ENCODE peak calls at places on chromosomes 12 and 14, in seven cellular contexts. W is HCT116, L is Peyer's patch, D is lower leg skin, T is IMR-90, J is suprapubic skin, Z is heart left ventricle. H is an unnamed sample.

GRCh38 chr14:42028607-42029006 is 421.9 kb downstream of the LRFN5 start:
- DNase-seq in D (no peak), W (no peak), T (no peak), L (no peak), Z (no peak), J (no peak), H (no peak)

GRCh38 chr12:73898645-73899044 is 639.0 kb upstream of the ATXN7L3B start:
- DNase-seq in T (no peak), W (no peak), J (no peak), Z (no peak), D (no peak), L (no peak), H (no peak)

GRCh38 chr14:75374911-75375310 is 52.9 kb upstream of the JDP2 start:
- DNase-seq in T (no peak), L (no peak), D (no peak), W (no peak), J (no peak), Z (no peak), H (no peak)

GRCh38 chr14:55448146-55448614 is 7.8 kb upstream of the TBPL2 start:
- DNase-seq in J (no peak), D (no peak), Z (no peak), T (peak; percentile 97), W (peak; percentile 100), L (no peak), H (peak; percentile 69)

GRCh38 chr14:99234366-99234765 is 37.6 kb downstream of the BCL11B start:
- DNase-seq in T (no peak), J (no peak), D (no peak), Z (no peak), W (no peak), L (no peak), H (no peak)

GRCh38 chr12:87967871-87968270 is 61.3 kb downstream of the C12orf50 start:
- DNase-seq in J (no peak), L (no peak), T (no peak), D (no peak), W (no peak), Z (no peak), H (no peak)

GRCh38 chr12:79690156-79690605 is 583 bp downstream of the PAWR start:
- DNase-seq in D (no peak), Z (peak; percentile 14), L (no peak), T (peak; percentile 20), J (no peak), W (no peak), H (peak; percentile 40)

GRCh38 chr14:27688823-27689444 is 1077.7 kb upstream of the FOXG1 start:
- DNase-seq in L (no peak), Z (no peak), T (no peak), J (no peak), D (no peak), W (no peak), H (no peak)

GRCh38 chr12:120412421-120412820 is 25.5 kb upstream of the COX6A1 start:
- DNase-seq in J (no peak), D (no peak), L (no peak), W (no peak), Z (no peak), T (no peak), H (no peak)

GRCh38 chr14:35196571-35196970 is 74.2 kb downstream of the PRORP start:
- DNase-seq in J (no peak), W (no peak), D (no peak), Z (no peak), T (no peak), L (no peak), H (no peak)

GRCh38 chr12:77845831-77846230 is 15.1 kb downstream of the NAV3 start:
- DNase-seq in Z (no peak), W (no peak), J (no peak), L (no peak), D (no peak), T (peak; percentile 44), H (no peak)

GRCh38 chr12:91319071-91319760 is 136.6 kb upstream of the DCN start:
- DNase-seq in J (no peak), W (no peak), D (no peak), Z (no peak), L (no peak), T (no peak), H (no peak)

GRCh38 chr14:22456421-22456820 is 132.6 kb downstream of the DAD1 start:
- DNase-seq in L (no peak), T (no peak), D (no peak), Z (no peak), W (no peak), J (no peak), H (no peak)

GRCh38 chr12:51592034-51592705 is 1.1 kb downstream of the SCN8A start:
- DNase-seq in W (no peak), T (peak; percentile 79), Z (no peak), L (no peak), D (no peak), J (no peak), H (no peak)

GRCh38 chr12:25864287-25864686 is 94.2 kb upstream of the RASSF8 start:
- DNase-seq in D (no peak), W (no peak), L (no peak), T (no peak), Z (no peak), J (no peak), H (no peak)

GRCh38 chr14:66509874-66510273 is 1.9 kb downstream of the GPHN start:
- DNase-seq in T (no peak), J (no peak), L (no peak), Z (no peak), W (no peak), D (no peak), H (no peak)

GRCh38 chr14:94123868-94124267 is 5.5 kb downstream of the IFI27L2 start:
- DNase-seq in J (peak; percentile 23), Z (peak; percentile 1), D (peak; percentile 13), L (no peak), W (no peak), T (no peak), H (no peak)

GRCh38 chr12:70730675-70731180 is 93.5 kb upstream of the PTPRB start:
- DNase-seq in W (no peak), L (no peak), J (no peak), Z (no peak), D (no peak), T (no peak), H (no peak)

GRCh38 chr12:124913474-124914391 is 717 bp downstream of the UBC start:
- DNase-seq in J (peak; percentile 95), Z (peak; percentile 85), T (peak; percentile 68), D (peak; percentile 97), L (peak; percentile 98), W (no peak), H (peak; percentile 90)

GRCh38 chr12:104958946-104959841 is 1.1 kb upstream of the SLC41A2 start:
- DNase-seq in L (no peak), W (no peak), T (peak; percentile 51), J (no peak), Z (no peak), D (no peak), H (peak; percentile 67)

GRCh38 chr14:57391609-57392195 is 1.3 kb downstream of the NAA30 start:
- DNase-seq in J (no peak), D (no peak), L (no peak), W (no peak), Z (no peak), T (peak; percentile 8), H (no peak)

GRCh38 chr12:12133259-12133658 is 62.5 kb downstream of the BCL2L14 start:
- DNase-seq in W (no peak), J (no peak), L (no peak), T (no peak), Z (no peak), D (no peak), H (no peak)

GRCh38 chr12:12641650-12642049 is 30.0 kb downstream of the CREBL2 start:
- DNase-seq in D (no peak), J (no peak), L (no peak), Z (no peak), W (no peak), T (no peak), H (no peak)

GRCh38 chr12:69966839-69967238 is 141.8 kb downstream of the MYRFL start:
- DNase-seq in T (peak; percentile 6), J (no peak), W (peak; percentile 18), Z (no peak), D (no peak), L (no peak), H (no peak)

GRCh38 chr14:104138098-104138890 is at the start of gene KIF26A:
- DNase-seq in L (no peak), W (peak; percentile 51), D (peak; percentile 82), Z (peak; percentile 74), T (no peak), J (peak; percentile 68), H (no peak)
- H3K4me3 ChIP-seq in L (peak within 1 kb of the TSS; percentile 51), W (peak within 1 kb of the TSS; percentile 81), D (peak within 1 kb of the TSS; percentile 28), Z (peak within 1 kb of the TSS; percentile 59), T (no peak within 1 kb of the TSS), J (peak within 1 kb of the TSS; percentile 57), H (no peak within 1 kb of the TSS)

DNA sequence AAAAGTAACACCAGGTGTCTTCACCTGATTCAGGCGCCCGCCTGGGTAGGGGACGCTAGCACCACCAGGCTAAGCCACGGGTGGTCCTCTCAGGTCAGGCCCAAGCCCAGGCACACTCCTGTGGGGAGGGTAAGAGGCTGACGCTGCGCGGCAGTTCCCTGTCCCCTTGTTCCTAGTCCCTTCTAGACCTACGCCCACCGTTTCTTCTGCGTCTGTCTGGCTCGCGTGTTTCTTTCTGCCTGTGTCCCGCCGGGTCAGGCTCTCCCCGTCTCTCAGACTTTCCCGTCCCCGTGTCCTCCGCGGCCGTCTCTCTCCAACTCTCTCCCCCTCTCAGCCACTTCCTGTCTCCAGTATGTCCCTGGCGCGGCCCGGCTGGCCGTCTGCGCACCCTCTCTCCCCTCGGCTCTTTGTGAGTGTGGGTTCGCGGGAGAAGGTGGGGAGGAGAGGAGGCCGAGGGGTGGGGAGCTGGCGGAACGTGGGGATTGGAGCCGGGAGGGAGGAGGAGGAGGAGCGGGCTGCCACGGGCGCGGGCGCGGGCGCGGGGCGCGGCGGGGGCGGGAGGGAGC is 3.1 kb upstream of the TNS2 start:
- DNase-seq in D (peak; percentile 98), L (peak; percentile 67), Z (peak; percentile 88), W (no peak), T (peak; percentile 86), J (peak; percentile 94), H (peak; percentile 87)
- TF ChIP-seq POLR2A in D (peak; percentile 93), L (peak; percentile 89), Z (peak; percentile 82), W (peak; percentile 34), T (peak; percentile 87), J (peak; percentile 98), H (peak; percentile 99)

GRCh38 chr12:43112101-43112661 is 439.8 kb downstream of the ADAMTS20 start:
- DNase-seq in D (no peak), T (no peak), Z (no peak), L (no peak), J (no peak), W (no peak), H (no peak)
- H3K4me3 ChIP-seq in D (no peak overlapping the region), T (no peak overlapping the region), Z (no peak overlapping the region), L (no peak overlapping the region), J (no peak overlapping the region), W (no peak overlapping the region), H (no peak overlapping the region)

GRCh38 chr12:9731393-9731792 is 1.5 kb downstream of the CLECL1 start:
- DNase-seq in Z (no peak), W (no peak), T (no peak), D (no peak), J (no peak), L (no peak), H (no peak)

GRCh38 chr12:9732966-9733461 is at the start of gene CLECL1:
- DNase-seq in W (no peak), T (no peak), D (no peak), J (no peak), Z (no peak), L (no peak), H (no peak)

GRCh38 chr12:9731797-9732196 is 1.1 kb downstream of the CLECL1 start:
- DNase-seq in J (no peak), W (no peak), L (no peak), D (no peak), T (no peak), Z (no peak), H (no peak)

GRCh38 chr12:9736931-9737705 is 4.2 kb upstream of the CLECL1 start:
- DNase-seq in W (no peak), L (no peak), Z (no peak), D (no peak), T (no peak), J (no peak), H (no peak)

GRCh38 chr12:9735601-9736000 is 2.7 kb upstream of the CLECL1 start:
- DNase-seq in D (no peak), Z (no peak), T (no peak), J (no peak), W (no peak), L (no peak), H (no peak)
- TF ChIP-seq POLR2A in D (no peak), Z (no peak), T (no peak), J (no peak), W (no peak), L (no peak), H (no peak)

H was measured in adrenal gland.